ENCODE peak calls at places on chromosome 17, in seven cellular contexts. One of them, this sample, is unnamed.

GRCh38 chr17:6454495-6455320 is 10.5 kb downstream of the PIMREG start:
- DNase-seq in left cardiac atrium: no peak
- DNase-seq in NCI-H1092: no peak
- DNase-seq in AG08395: no peak
- DNase-seq in ELR: no peak
- DNase-seq in stimulated activated naive CD8-positive, alpha-beta T cell treated with anti-CD3 and anti-CD28 coated beads, Interleukin-15, amount 100 ng/mL, for 72 hours: no peak
- DNase-seq in SW 1271: no peak
- DNase-seq in this sample: peak

GRCh38 chr17:60300011-60300410 is 91.9 kb downstream of the USP32 start:
- DNase-seq in SW 1271: no peak
- DNase-seq in AG08395: no peak
- DNase-seq in left cardiac atrium: no peak
- DNase-seq in NCI-H1092: no peak
- DNase-seq in stimulated activated naive CD8-positive, alpha-beta T cell treated with anti-CD3 and anti-CD28 coated beads, Interleukin-15, amount 100 ng/mL, for 72 hours: no peak
- DNase-seq in ELR: no peak
- DNase-seq in this sample: no peak

GRCh38 chr17:36640346-36640745 is 39.0 kb downstream of the MRM1 start:
- DNase-seq in AG08395: no peak
- DNase-seq in NCI-H1092: no peak
- DNase-seq in stimulated activated naive CD8-positive, alpha-beta T cell treated with anti-CD3 and anti-CD28 coated beads, Interleukin-15, amount 100 ng/mL, for 72 hours: no peak
- DNase-seq in ELR: no peak
- DNase-seq in SW 1271: no peak
- DNase-seq in left cardiac atrium: no peak
- DNase-seq in this sample: no peak

GRCh38 chr17:2695961-2696760 is 15.4 kb downstream of the CLUH start:
- DNase-seq in NCI-H1092: no peak
- DNase-seq in left cardiac atrium: no peak
- DNase-seq in stimulated activated naive CD8-positive, alpha-beta T cell treated with anti-CD3 and anti-CD28 coated beads, Interleukin-15, amount 100 ng/mL, for 72 hours: no peak
- DNase-seq in SW 1271: no peak
- DNase-seq in ELR: no peak
- DNase-seq in AG08395: no peak
- DNase-seq in this sample: no peak

GRCh38 chr17:75036643-75037268 is 10.0 kb downstream of the ATP5PD start:
- DNase-seq in AG08395: peak
- DNase-seq in stimulated activated naive CD8-positive, alpha-beta T cell treated with anti-CD3 and anti-CD28 coated beads, Interleukin-15, amount 100 ng/mL, for 72 hours: peak
- DNase-seq in SW 1271: no peak
- DNase-seq in ELR: peak
- DNase-seq in left cardiac atrium: peak
- DNase-seq in NCI-H1092: no peak
- DNase-seq in this sample: peak

GRCh38 chr17:8393470-8394231 is 4.0 kb downstream of the RNF222 start:
- DNase-seq in AG08395: no peak
- DNase-seq in ELR: peak
- DNase-seq in NCI-H1092: no peak
- DNase-seq in stimulated activated naive CD8-positive, alpha-beta T cell treated with anti-CD3 and anti-CD28 coated beads, Interleukin-15, amount 100 ng/mL, for 72 hours: peak
- DNase-seq in left cardiac atrium: no peak
- DNase-seq in SW 1271: no peak
- DNase-seq in this sample: no peak

GRCh38 chr17:2111691-2112090 is 56.8 kb downstream of the HIC1 start:
- DNase-seq in SW 1271: no peak
- DNase-seq in NCI-H1092: no peak
- DNase-seq in AG08395: no peak
- DNase-seq in stimulated activated naive CD8-positive, alpha-beta T cell treated with anti-CD3 and anti-CD28 coated beads, Interleukin-15, amount 100 ng/mL, for 72 hours: no peak
- DNase-seq in ELR: peak
- DNase-seq in left cardiac atrium: no peak
- DNase-seq in this sample: no peak

GRCh38 chr17:10646393-10646990 is 10.6 kb downstream of the MYH3 start:
- DNase-seq in ELR: peak
- DNase-seq in SW 1271: peak
- DNase-seq in NCI-H1092: peak
- DNase-seq in AG08395: peak
- DNase-seq in stimulated activated naive CD8-positive, alpha-beta T cell treated with anti-CD3 and anti-CD28 coated beads, Interleukin-15, amount 100 ng/mL, for 72 hours: peak
- DNase-seq in left cardiac atrium: peak
- DNase-seq in this sample: peak

GRCh38 chr17:5587431-5588032 is 3.2 kb upstream of the NLRP1 start:
- DNase-seq in NCI-H1092: peak
- DNase-seq in AG08395: peak
- DNase-seq in left cardiac atrium: no peak
- DNase-seq in ELR: peak
- DNase-seq in SW 1271: peak
- DNase-seq in stimulated activated naive CD8-positive, alpha-beta T cell treated with anti-CD3 and anti-CD28 coated beads, Interleukin-15, amount 100 ng/mL, for 72 hours: peak
- DNase-seq in this sample: peak

GRCh38 chr17:28569446-28569845 is 1.9 kb downstream of the PIGS start:
- DNase-seq in ELR: no peak
- DNase-seq in stimulated activated naive CD8-positive, alpha-beta T cell treated with anti-CD3 and anti-CD28 coated beads, Interleukin-15, amount 100 ng/mL, for 72 hours: no peak
- DNase-seq in SW 1271: no peak
- DNase-seq in left cardiac atrium: no peak
- DNase-seq in AG08395: no peak
- DNase-seq in NCI-H1092: no peak
- DNase-seq in this sample: no peak

GRCh38 chr17:10316986-10317834 is 55.6 kb downstream of the MYH13 start:
- DNase-seq in AG08395: peak
- DNase-seq in NCI-H1092: no peak
- DNase-seq in left cardiac atrium: peak
- DNase-seq in SW 1271: no peak
- DNase-seq in stimulated activated naive CD8-positive, alpha-beta T cell treated with anti-CD3 and anti-CD28 coated beads, Interleukin-15, amount 100 ng/mL, for 72 hours: peak
- DNase-seq in ELR: peak
- DNase-seq in this sample: peak

GRCh38 chr17:6326483-6326882 is 108.4 kb downstream of the AIPL1 start:
- DNase-seq in AG08395: no peak
- DNase-seq in stimulated activated naive CD8-positive, alpha-beta T cell treated with anti-CD3 and anti-CD28 coated beads, Interleukin-15, amount 100 ng/mL, for 72 hours: no peak
- DNase-seq in SW 1271: no peak
- DNase-seq in left cardiac atrium: no peak
- DNase-seq in NCI-H1092: no peak
- DNase-seq in ELR: no peak
- DNase-seq in this sample: no peak

GRCh38 chr17:7417056-7417655 is 3.0 kb upstream of the SPEM1 start:
- DNase-seq in SW 1271: no peak
- DNase-seq in left cardiac atrium: no peak
- DNase-seq in stimulated activated naive CD8-positive, alpha-beta T cell treated with anti-CD3 and anti-CD28 coated beads, Interleukin-15, amount 100 ng/mL, for 72 hours: no peak
- DNase-seq in NCI-H1092: no peak
- DNase-seq in ELR: no peak
- DNase-seq in AG08395: no peak
- DNase-seq in this sample: no peak

GRCh38 chr17:8949061-8949622 is 16.4 kb downstream of the PIK3R5 start:
- DNase-seq in SW 1271: no peak
- DNase-seq in ELR: no peak
- DNase-seq in left cardiac atrium: no peak
- DNase-seq in NCI-H1092: no peak
- DNase-seq in stimulated activated naive CD8-positive, alpha-beta T cell treated with anti-CD3 and anti-CD28 coated beads, Interleukin-15, amount 100 ng/mL, for 72 hours: peak
- DNase-seq in AG08395: no peak
- DNase-seq in this sample: no peak

GRCh38 chr17:69860142-69860680 is 214.8 kb upstream of the KCNJ16 start:
- DNase-seq in left cardiac atrium: no peak
- DNase-seq in stimulated activated naive CD8-positive, alpha-beta T cell treated with anti-CD3 and anti-CD28 coated beads, Interleukin-15, amount 100 ng/mL, for 72 hours: no peak
- DNase-seq in NCI-H1092: no peak
- DNase-seq in SW 1271: no peak
- DNase-seq in AG08395: no peak
- DNase-seq in ELR: no peak
- DNase-seq in this sample: no peak

GRCh38 chr17:49722066-49722465 is 14.3 kb upstream of the SLC35B1 start:
- DNase-seq in AG08395: no peak
- DNase-seq in NCI-H1092: no peak
- DNase-seq in left cardiac atrium: no peak
- DNase-seq in SW 1271: no peak
- DNase-seq in ELR: no peak
- DNase-seq in stimulated activated naive CD8-positive, alpha-beta T cell treated with anti-CD3 and anti-CD28 coated beads, Interleukin-15, amount 100 ng/mL, for 72 hours: no peak
- DNase-seq in this sample: no peak

GRCh38 chr17:28747801-28748750 is 4.3 kb downstream of the TRAF4 start:
- DNase-seq in AG08395: no peak
- DNase-seq in left cardiac atrium: peak
- DNase-seq in ELR: no peak
- DNase-seq in stimulated activated naive CD8-positive, alpha-beta T cell treated with anti-CD3 and anti-CD28 coated beads, Interleukin-15, amount 100 ng/mL, for 72 hours: no peak
- DNase-seq in SW 1271: no peak
- DNase-seq in NCI-H1092: no peak
- DNase-seq in this sample: no peak

GRCh38 chr17:70563301-70563820 is 394.0 kb downstream of the KCNJ2 start:
- DNase-seq in AG08395: no peak
- DNase-seq in stimulated activated naive CD8-positive, alpha-beta T cell treated with anti-CD3 and anti-CD28 coated beads, Interleukin-15, amount 100 ng/mL, for 72 hours: no peak
- DNase-seq in NCI-H1092: peak
- DNase-seq in SW 1271: no peak
- DNase-seq in left cardiac atrium: no peak
- DNase-seq in ELR: peak
- DNase-seq in this sample: no peak

GRCh38 chr17:31515226-31515759 is 123.8 kb downstream of the RAB11FIP4 start:
- DNase-seq in NCI-H1092: no peak
- DNase-seq in left cardiac atrium: no peak
- DNase-seq in stimulated activated naive CD8-positive, alpha-beta T cell treated with anti-CD3 and anti-CD28 coated beads, Interleukin-15, amount 100 ng/mL, for 72 hours: no peak
- DNase-seq in AG08395: no peak
- DNase-seq in ELR: no peak
- DNase-seq in SW 1271: no peak
- DNase-seq in this sample: no peak

GRCh38 chr17:2943971-2944370 is 119.4 kb downstream of the OR1D5 start:
- DNase-seq in NCI-H1092: no peak
- DNase-seq in left cardiac atrium: no peak
- DNase-seq in stimulated activated naive CD8-positive, alpha-beta T cell treated with anti-CD3 and anti-CD28 coated beads, Interleukin-15, amount 100 ng/mL, for 72 hours: no peak
- DNase-seq in AG08395: no peak
- DNase-seq in ELR: no peak
- DNase-seq in SW 1271: no peak
- DNase-seq in this sample: no peak

GRCh38 chr17:79627766-79628690 is 17.2 kb upstream of the RBFOX3 start:
- DNase-seq in SW 1271: no peak
- DNase-seq in left cardiac atrium: peak
- DNase-seq in stimulated activated naive CD8-positive, alpha-beta T cell treated with anti-CD3 and anti-CD28 coated beads, Interleukin-15, amount 100 ng/mL, for 72 hours: peak
- DNase-seq in NCI-H1092: no peak
- DNase-seq in ELR: no peak
- DNase-seq in AG08395: no peak
- DNase-seq in this sample: no peak